ENCODE peak calls at places on chromosomes 11 and 22, in nine cellular contexts. One of them, this sample, is unnamed.

GRCh38 chr11:96134622-96135021 is 208.4 kb downstream of the MAML2 start:
- DNase-seq in neural crest cell: no peak
- DNase-seq in Peyer's patch: no peak
- DNase-seq in astrocyte: no peak
- DNase-seq in choroid plexus epithelial cell: peak
- DNase-seq in astrocyte of the cerebellum: no peak
- DNase-seq in pancreas: no peak
- DNase-seq in fibroblast of villous mesenchyme: peak
- DNase-seq in WERI-Rb-1: no peak
- DNase-seq in this sample: no peak

GRCh38 chr11:68582416-68583046 is 101.8 kb upstream of the GAL start:
- DNase-seq in astrocyte: no peak
- DNase-seq in Peyer's patch: no peak
- DNase-seq in pancreas: no peak
- DNase-seq in astrocyte of the cerebellum: no peak
- DNase-seq in choroid plexus epithelial cell: no peak
- DNase-seq in neural crest cell: no peak
- DNase-seq in fibroblast of villous mesenchyme: no peak
- DNase-seq in WERI-Rb-1: no peak
- DNase-seq in this sample: no peak

GRCh38 chr22:29359469-29359868 is 28.9 kb downstream of the AP1B1 start:
- DNase-seq in neural crest cell: peak
- DNase-seq in choroid plexus epithelial cell: peak
- DNase-seq in WERI-Rb-1: peak
- DNase-seq in astrocyte of the cerebellum: peak
- DNase-seq in astrocyte: peak
- DNase-seq in fibroblast of villous mesenchyme: peak
- DNase-seq in pancreas: no peak
- DNase-seq in Peyer's patch: peak
- DNase-seq in this sample: no peak

GRCh38 chr22:22682807-22683667 is 38.6 kb downstream of the GGTLC2 start:
- DNase-seq in WERI-Rb-1: no peak
- DNase-seq in fibroblast of villous mesenchyme: no peak
- DNase-seq in astrocyte: peak
- DNase-seq in pancreas: no peak
- DNase-seq in Peyer's patch: peak
- DNase-seq in choroid plexus epithelial cell: peak
- DNase-seq in astrocyte of the cerebellum: no peak
- DNase-seq in neural crest cell: no peak
- DNase-seq in this sample: no peak

GRCh38 chr11:440065-441042 is 1.5 kb downstream of the ANO9 start:
- DNase-seq in WERI-Rb-1: no peak
- DNase-seq in pancreas: no peak
- DNase-seq in astrocyte: no peak
- DNase-seq in fibroblast of villous mesenchyme: peak
- DNase-seq in astrocyte of the cerebellum: no peak
- DNase-seq in choroid plexus epithelial cell: peak
- DNase-seq in Peyer's patch: peak
- DNase-seq in neural crest cell: no peak
- DNase-seq in this sample: peak

GRCh38 chr11:12392672-12393071 is 15.3 kb downstream of the PARVA start:
- DNase-seq in Peyer's patch: no peak
- DNase-seq in pancreas: no peak
- DNase-seq in fibroblast of villous mesenchyme: no peak
- DNase-seq in WERI-Rb-1: no peak
- DNase-seq in astrocyte of the cerebellum: no peak
- DNase-seq in choroid plexus epithelial cell: no peak
- DNase-seq in astrocyte: no peak
- DNase-seq in neural crest cell: no peak
- DNase-seq in this sample: no peak

GRCh38 chr11:35174666-35175065 is 35.7 kb downstream of the CD44 start:
- DNase-seq in fibroblast of villous mesenchyme: peak
- DNase-seq in neural crest cell: no peak
- DNase-seq in astrocyte: peak
- DNase-seq in astrocyte of the cerebellum: peak
- DNase-seq in WERI-Rb-1: no peak
- DNase-seq in pancreas: no peak
- DNase-seq in Peyer's patch: no peak
- DNase-seq in choroid plexus epithelial cell: peak
- DNase-seq in this sample: no peak

GRCh38 chr11:83493034-83493433 is 206.9 kb upstream of the CCDC90B start:
- DNase-seq in neural crest cell: no peak
- DNase-seq in astrocyte: no peak
- DNase-seq in pancreas: no peak
- DNase-seq in WERI-Rb-1: no peak
- DNase-seq in fibroblast of villous mesenchyme: no peak
- DNase-seq in choroid plexus epithelial cell: no peak
- DNase-seq in astrocyte of the cerebellum: no peak
- DNase-seq in Peyer's patch: no peak
- DNase-seq in this sample: no peak

GRCh38 chr22:45834795-45835194 is 142.2 kb downstream of the WNT7B start:
- DNase-seq in WERI-Rb-1: no peak
- DNase-seq in fibroblast of villous mesenchyme: no peak
- DNase-seq in pancreas: no peak
- DNase-seq in astrocyte: no peak
- DNase-seq in choroid plexus epithelial cell: no peak
- DNase-seq in astrocyte of the cerebellum: no peak
- DNase-seq in Peyer's patch: no peak
- DNase-seq in neural crest cell: no peak
- DNase-seq in this sample: no peak

GRCh38 chr11:85922367-85922766 is 67.2 kb downstream of the CCDC83 start:
- DNase-seq in choroid plexus epithelial cell: no peak
- DNase-seq in WERI-Rb-1: no peak
- DNase-seq in astrocyte: no peak
- DNase-seq in Peyer's patch: no peak
- DNase-seq in fibroblast of villous mesenchyme: no peak
- DNase-seq in neural crest cell: no peak
- DNase-seq in astrocyte of the cerebellum: no peak
- DNase-seq in pancreas: no peak
- DNase-seq in this sample: no peak

GRCh38 chr11:85918910-85919794 is 64.0 kb downstream of the CCDC83 start:
- DNase-seq in pancreas: no peak
- DNase-seq in fibroblast of villous mesenchyme: no peak
- DNase-seq in astrocyte: no peak
- DNase-seq in neural crest cell: no peak
- DNase-seq in Peyer's patch: no peak
- DNase-seq in WERI-Rb-1: no peak
- DNase-seq in choroid plexus epithelial cell: peak
- DNase-seq in astrocyte of the cerebellum: no peak
- DNase-seq in this sample: no peak

GRCh38 chr11:85923455-85923854 is 68.3 kb downstream of the CCDC83 start:
- DNase-seq in astrocyte: no peak
- DNase-seq in WERI-Rb-1: no peak
- DNase-seq in fibroblast of villous mesenchyme: no peak
- DNase-seq in astrocyte of the cerebellum: no peak
- DNase-seq in Peyer's patch: no peak
- DNase-seq in neural crest cell: no peak
- DNase-seq in choroid plexus epithelial cell: no peak
- DNase-seq in pancreas: no peak
- DNase-seq in this sample: no peak
- TF ChIP-seq CTCF in astrocyte: no peak
- TF ChIP-seq CTCF in WERI-Rb-1: no peak
- TF ChIP-seq CTCF in fibroblast of villous mesenchyme: no peak
- TF ChIP-seq CTCF in astrocyte of the cerebellum: no peak
- TF ChIP-seq CTCF in Peyer's patch: no peak
- TF ChIP-seq CTCF in neural crest cell: no peak
- TF ChIP-seq CTCF in choroid plexus epithelial cell: no peak
- TF ChIP-seq CTCF in pancreas: no peak
- TF ChIP-seq CTCF in this sample: no peak

DNA sequence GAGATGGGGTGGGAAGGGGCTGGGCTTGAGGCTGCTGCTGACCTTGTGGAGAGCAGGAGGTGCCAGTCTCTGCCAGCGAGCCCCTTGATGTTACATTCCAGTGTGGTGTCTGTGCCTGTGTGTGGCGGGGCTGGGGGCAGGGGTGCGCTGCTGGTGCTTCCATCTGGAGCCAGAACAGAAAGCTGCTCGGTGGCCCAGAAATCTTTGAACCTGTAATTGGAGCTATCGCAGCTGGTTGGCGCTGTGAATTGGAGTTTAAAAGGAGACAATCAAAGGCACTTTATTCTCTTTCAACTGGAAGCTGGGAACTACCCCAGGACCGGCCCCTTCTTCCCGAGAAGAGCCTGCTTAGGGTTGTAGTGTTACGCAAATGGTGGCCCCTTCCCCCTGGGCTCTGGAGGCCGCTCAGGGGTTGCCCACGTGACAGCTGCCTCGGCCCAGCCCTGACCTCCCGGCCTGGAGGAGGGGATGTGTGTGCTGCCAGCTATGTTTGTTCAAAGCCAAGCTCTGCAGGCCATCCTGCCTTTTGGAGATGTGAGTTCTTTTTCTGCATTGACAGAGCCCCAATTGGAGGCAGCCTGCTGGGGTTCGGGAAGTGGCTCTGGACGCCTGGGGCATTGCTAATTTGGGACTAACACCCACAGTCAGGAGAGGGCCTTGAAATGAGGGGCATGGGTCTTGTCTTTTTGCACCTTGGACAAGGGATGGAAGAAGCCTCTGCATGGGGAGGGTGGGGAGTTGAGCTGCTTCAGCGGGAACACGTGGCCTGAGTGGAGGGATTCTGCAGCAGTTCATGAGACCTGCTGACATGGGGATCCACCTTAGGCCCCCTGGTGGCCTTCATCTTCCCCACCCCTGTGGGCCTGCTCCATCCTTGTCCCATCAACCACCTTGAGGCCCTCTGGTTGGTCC is 14.0 kb upstream of the ARSA start:
- DNase-seq in astrocyte of the cerebellum: no peak
- DNase-seq in choroid plexus epithelial cell: peak
- DNase-seq in Peyer's patch: peak
- DNase-seq in WERI-Rb-1: no peak
- DNase-seq in astrocyte: no peak
- DNase-seq in pancreas: no peak
- DNase-seq in fibroblast of villous mesenchyme: peak
- DNase-seq in neural crest cell: peak
- DNase-seq in this sample: no peak
- TF ChIP-seq CTCF in astrocyte of the cerebellum: peak
- TF ChIP-seq CTCF in choroid plexus epithelial cell: peak
- TF ChIP-seq CTCF in Peyer's patch: peak
- TF ChIP-seq CTCF in WERI-Rb-1: peak
- TF ChIP-seq CTCF in astrocyte: peak
- TF ChIP-seq CTCF in pancreas: no peak
- TF ChIP-seq CTCF in fibroblast of villous mesenchyme: peak
- TF ChIP-seq CTCF in neural crest cell: no peak
- TF ChIP-seq CTCF in this sample: no peak

GRCh38 chr11:88535266-88535665 is 197.7 kb upstream of the CTSC start:
- DNase-seq in astrocyte of the cerebellum: peak
- DNase-seq in neural crest cell: no peak
- DNase-seq in pancreas: no peak
- DNase-seq in fibroblast of villous mesenchyme: no peak
- DNase-seq in Peyer's patch: no peak
- DNase-seq in choroid plexus epithelial cell: peak
- DNase-seq in astrocyte: peak
- DNase-seq in WERI-Rb-1: no peak
- DNase-seq in this sample: no peak
- TF ChIP-seq CTCF in astrocyte of the cerebellum: no peak
- TF ChIP-seq CTCF in neural crest cell: no peak
- TF ChIP-seq CTCF in pancreas: no peak
- TF ChIP-seq CTCF in fibroblast of villous mesenchyme: no peak
- TF ChIP-seq CTCF in Peyer's patch: no peak
- TF ChIP-seq CTCF in choroid plexus epithelial cell: no peak
- TF ChIP-seq CTCF in astrocyte: no peak
- TF ChIP-seq CTCF in WERI-Rb-1: no peak
- TF ChIP-seq CTCF in this sample: no peak

DNA sequence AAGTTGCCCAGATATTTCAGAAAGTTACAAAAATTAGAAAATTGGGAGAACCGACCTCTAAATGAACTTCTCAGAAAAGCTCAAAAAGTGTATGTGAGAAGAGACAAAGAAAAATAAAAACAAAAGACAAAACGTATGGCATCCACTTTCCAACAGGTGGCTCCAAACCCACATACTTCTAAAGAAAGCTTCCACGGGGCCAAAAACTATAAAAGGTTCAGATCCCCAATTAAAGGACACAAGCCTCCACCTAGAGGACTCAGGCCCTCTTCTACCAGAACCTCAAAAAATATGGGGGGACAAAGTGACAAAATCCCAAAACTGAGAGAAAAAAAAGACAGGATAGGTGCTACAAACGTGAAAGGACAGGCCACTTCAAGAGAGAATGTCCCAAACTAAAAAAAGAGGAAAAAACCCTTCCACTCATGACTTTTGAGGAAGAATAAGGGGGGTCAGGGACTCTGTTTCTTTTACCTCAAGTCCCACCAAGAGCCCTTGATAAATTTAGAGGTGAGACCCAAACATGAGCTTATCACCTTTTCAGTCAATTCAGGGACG is 8.8 kb downstream of the SCGB2A1 start:
- DNase-seq in WERI-Rb-1: no peak
- DNase-seq in astrocyte: no peak
- DNase-seq in choroid plexus epithelial cell: peak
- DNase-seq in pancreas: no peak
- DNase-seq in neural crest cell: no peak
- DNase-seq in fibroblast of villous mesenchyme: peak
- DNase-seq in astrocyte of the cerebellum: peak
- DNase-seq in Peyer's patch: no peak
- DNase-seq in this sample: no peak
- TF ChIP-seq CTCF in WERI-Rb-1: peak
- TF ChIP-seq CTCF in astrocyte: peak
- TF ChIP-seq CTCF in choroid plexus epithelial cell: peak
- TF ChIP-seq CTCF in pancreas: no peak
- TF ChIP-seq CTCF in neural crest cell: peak
- TF ChIP-seq CTCF in fibroblast of villous mesenchyme: peak
- TF ChIP-seq CTCF in astrocyte of the cerebellum: peak
- TF ChIP-seq CTCF in Peyer's patch: peak
- TF ChIP-seq CTCF in this sample: peak

GRCh38 chr11:92070026-92070889 is 154.4 kb upstream of the FAT3 start:
- DNase-seq in neural crest cell: no peak
- DNase-seq in pancreas: no peak
- DNase-seq in WERI-Rb-1: no peak
- DNase-seq in astrocyte of the cerebellum: no peak
- DNase-seq in astrocyte: no peak
- DNase-seq in Peyer's patch: no peak
- DNase-seq in choroid plexus epithelial cell: peak
- DNase-seq in fibroblast of villous mesenchyme: peak
- DNase-seq in this sample: no peak
- TF ChIP-seq CTCF in neural crest cell: peak
- TF ChIP-seq CTCF in pancreas: no peak
- TF ChIP-seq CTCF in WERI-Rb-1: no peak
- TF ChIP-seq CTCF in astrocyte of the cerebellum: peak
- TF ChIP-seq CTCF in astrocyte: peak
- TF ChIP-seq CTCF in Peyer's patch: no peak
- TF ChIP-seq CTCF in choroid plexus epithelial cell: no peak
- TF ChIP-seq CTCF in fibroblast of villous mesenchyme: peak
- TF ChIP-seq CTCF in this sample: no peak